ENCODE peak calls at places on chromosome 12, in seven cellular contexts. Y is stomach; L is stimulated activated CD4-positive, alpha-beta T cell treated with anti-CD3 and anti-CD28 coated beads, Interleukin-15, amount 100 ng/mL, for 1 hour; W is Ammon's horn; R is activated naive CD4-positive, alpha-beta T cell; A is caudate nucleus; E is stimulated activated CD8-positive, alpha-beta memory T cell treated with anti-CD3 and anti-CD28 coated beads, Interleukin-4, amount 100 ng/mL, for 1 hour. M is an unnamed sample.

GRCh38 chr12:121858662-121859572 is at the start of gene HPD:
- DNase-seq in A (no peak), E (no peak), Y (no peak), R (no peak), L (no peak), W (peak), M (peak)

GRCh38 chr12:101267111-101267510 is 12.8 kb upstream of the UTP20 start:
- DNase-seq in L (no peak), A (no peak), R (no peak), Y (no peak), W (no peak), E (no peak), M (no peak)

GRCh38 chr12:52690351-52691075 is 10.3 kb upstream of the KRT1 start:
- DNase-seq in Y (no peak), A (no peak), R (no peak), W (no peak), E (no peak), L (no peak), M (no peak)

GRCh38 chr12:53223006-53223305 is 9.1 kb downstream of the RARG start:
- DNase-seq in A (no peak), W (no peak), R (no peak), L (no peak), E (no peak), Y (no peak), M (no peak)

GRCh38 chr12:100166232-100166631 is 23.6 kb upstream of the BLTP3B start:
- DNase-seq in A (no peak), W (no peak), Y (no peak), L (no peak), E (no peak), R (no peak), M (no peak)

GRCh38 chr12:124760548-124760947 is 103.1 kb downstream of the SCARB1 start:
- DNase-seq in L (no peak), E (no peak), R (no peak), A (no peak), W (no peak), Y (no peak), M (no peak)

GRCh38 chr12:58465418-58465817 is 454.9 kb downstream of the LRIG3 start:
- DNase-seq in A (no peak), E (no peak), L (no peak), Y (no peak), W (no peak), R (no peak), M (no peak)

GRCh38 chr12:99059824-99060526 is 414.9 kb downstream of the APAF1 start:
- DNase-seq in A (no peak), L (no peak), E (no peak), W (peak), R (no peak), Y (no peak), M (no peak)

GRCh38 chr12:22543246-22544037 is 900 bp downstream of the C2CD5 start:
- DNase-seq in E (no peak), A (peak), Y (peak), L (peak), W (peak), R (peak), M (peak)

GRCh38 chr12:114220311-114220710 is 185.6 kb downstream of the TBX5 start:
- DNase-seq in L (no peak), R (no peak), A (no peak), E (no peak), W (no peak), Y (no peak), M (no peak)

GRCh38 chr12:27367078-27367477 is 34.4 kb downstream of the BMAL2 start:
- DNase-seq in E (no peak), A (no peak), Y (no peak), L (no peak), W (no peak), R (no peak), M (no peak)

GRCh38 chr12:74441872-74442271 is 95.8 kb upstream of the ATXN7L3B start:
- DNase-seq in L (no peak), E (no peak), W (no peak), R (no peak), A (no peak), Y (no peak), M (no peak)

GRCh38 chr12:39236994-39237393 is 205.9 kb downstream of the KIF21A start:
- DNase-seq in L (no peak), E (no peak), R (no peak), A (no peak), W (no peak), Y (no peak), M (no peak)

GRCh38 chr12:131120831-131121271 is 167.1 kb downstream of the ADGRD1 start:
- DNase-seq in Y (peak), R (no peak), L (no peak), A (no peak), E (no peak), W (no peak), M (no peak)

GRCh38 chr12:80472912-80473500 is 29.0 kb downstream of the PTPRQ start:
- DNase-seq in L (no peak), A (no peak), E (no peak), W (no peak), R (no peak), Y (no peak), M (no peak)

GRCh38 chr12:70052931-70053497 is 190.2 kb upstream of the CNOT2 start:
- DNase-seq in E (no peak), R (no peak), L (no peak), Y (peak), A (no peak), W (no peak), M (peak)

GRCh38 chr12:80825506-80825905 is 108.8 kb downstream of the MYF5 start:
- DNase-seq in L (no peak), R (no peak), Y (no peak), W (no peak), A (no peak), E (no peak), M (no peak)

GRCh38 chr12:70711831-70712230 is 74.6 kb upstream of the PTPRB start:
- DNase-seq in E (no peak), W (no peak), R (no peak), A (no peak), Y (no peak), L (no peak), M (no peak)

GRCh38 chr12:94172973-94173372 is 24.6 kb downstream of the PLXNC1 start:
- DNase-seq in L (no peak), R (no peak), Y (peak), E (no peak), A (no peak), W (no peak), M (peak)

GRCh38 chr12:32033411-32033810 is 73.2 kb upstream of the BICD1 start:
- DNase-seq in W (no peak), L (no peak), R (no peak), E (no peak), A (no peak), Y (no peak), M (no peak)

GRCh38 chr12:65707051-65707450 is 117.2 kb upstream of the HMGA2 start:
- DNase-seq in R (no peak), L (no peak), E (no peak), W (no peak), Y (no peak), A (no peak), M (no peak)

GRCh38 chr12:109710747-109711595 is 2.7 kb upstream of the FAM222A start:
- DNase-seq in E (no peak), Y (no peak), R (no peak), L (no peak), A (no peak), W (no peak), M (no peak)

GRCh38 chr12:8031872-8032241 is 659 bp upstream of the FOXJ2 start:
- DNase-seq in A (no peak), R (no peak), W (no peak), Y (no peak), L (no peak), E (no peak), M (no peak)

GRCh38 chr12:75722714-75723200 is 211.3 kb upstream of the KRR1 start:
- DNase-seq in Y (no peak), W (peak), E (no peak), A (peak), R (no peak), L (no peak), M (peak)

GRCh38 chr12:68910128-68910527 is 22.8 kb downstream of the CPM start:
- DNase-seq in Y (no peak), A (no peak), L (no peak), R (no peak), E (no peak), W (no peak), M (no peak)

GRCh38 chr12:4160314-4161040 is 113.1 kb upstream of the CCND2 start:
- DNase-seq in A (no peak), R (no peak), Y (no peak), E (no peak), W (no peak), L (no peak), M (no peak)

GRCh38 chr12:91053951-91054715 is 3.7 kb downstream of the KERA start:
- DNase-seq in E (no peak), R (no peak), W (no peak), L (no peak), A (no peak), Y (no peak), M (no peak)

GRCh38 chr12:8081921-8082577 is at the start of gene NECAP1:
- DNase-seq in W (peak), L (peak), E (peak), Y (peak), R (peak), A (peak), M (peak)

GRCh38 chr12:19435831-19436497 is 3.3 kb upstream of the AEBP2 start:
- DNase-seq in L (no peak), E (no peak), A (no peak), Y (no peak), W (no peak), R (no peak), M (no peak)

GRCh38 chr12:31906581-31907286 is 52.5 kb upstream of the RESF1 start:
- DNase-seq in R (no peak), E (no peak), L (no peak), Y (no peak), W (no peak), A (no peak), M (no peak)

M was measured in lung.